ENCODE peak calls at places on chromosomes 11 and 22, in nine cellular contexts. One of them, this sample, is unnamed. For H3K4me1, the result is how much of the 10 kb centered on the place peaks cover.

GRCh38 chr11:134584706-134585445 is 172.8 kb upstream of the B3GAT1 start:
- DNase-seq in neural progenitor cell: no peak
- DNase-seq in prostate gland: no peak
- DNase-seq in stomach: no peak
- DNase-seq in heart right ventricle: no peak
- DNase-seq in uterus: no peak
- DNase-seq in PC-9: no peak
- DNase-seq in cardiac muscle cell: no peak
- DNase-seq in tibial nerve: peak
- DNase-seq in this sample: no peak

GRCh38 chr11:61919841-61920631 is 2.7 kb upstream of the RAB3IL1 start:
- DNase-seq in neural progenitor cell: no peak
- DNase-seq in prostate gland: no peak
- DNase-seq in stomach: no peak
- DNase-seq in heart right ventricle: no peak
- DNase-seq in uterus: no peak
- DNase-seq in PC-9: no peak
- DNase-seq in cardiac muscle cell: no peak
- DNase-seq in tibial nerve: no peak
- DNase-seq in this sample: no peak

GRCh38 chr11:120310875-120311274 is 14.2 kb upstream of the TLCD5 start:
- DNase-seq in neural progenitor cell: no peak
- DNase-seq in prostate gland: no peak
- DNase-seq in stomach: no peak
- DNase-seq in heart right ventricle: no peak
- DNase-seq in uterus: no peak
- DNase-seq in PC-9: no peak
- DNase-seq in cardiac muscle cell: peak
- DNase-seq in tibial nerve: no peak
- DNase-seq in this sample: no peak

GRCh38 chr11:61892085-61892370 is 683 bp upstream of the FADS3 start:
- DNase-seq in neural progenitor cell: no peak
- DNase-seq in prostate gland: no peak
- DNase-seq in stomach: no peak
- DNase-seq in heart right ventricle: no peak
- DNase-seq in uterus: no peak
- DNase-seq in PC-9: no peak
- DNase-seq in cardiac muscle cell: no peak
- DNase-seq in tibial nerve: no peak
- DNase-seq in this sample: no peak

GRCh38 chr22:29251981-29252978 is 15.5 kb downstream of the RHBDD3 start:
- DNase-seq in neural progenitor cell: no peak
- DNase-seq in prostate gland: no peak
- DNase-seq in stomach: peak
- DNase-seq in heart right ventricle: no peak
- DNase-seq in uterus: no peak
- DNase-seq in PC-9: no peak
- DNase-seq in cardiac muscle cell: no peak
- DNase-seq in tibial nerve: no peak
- DNase-seq in this sample: no peak

GRCh38 chr22:28180804-28181203 is 261.7 kb upstream of the PITPNB start:
- DNase-seq in neural progenitor cell: no peak
- DNase-seq in prostate gland: no peak
- DNase-seq in stomach: no peak
- DNase-seq in heart right ventricle: no peak
- DNase-seq in uterus: no peak
- DNase-seq in PC-9: no peak
- DNase-seq in cardiac muscle cell: no peak
- DNase-seq in tibial nerve: no peak
- DNase-seq in this sample: no peak

GRCh38 chr11:102309621-102310541 is 7.4 kb upstream of the BIRC3 start:
- DNase-seq in neural progenitor cell: peak
- DNase-seq in prostate gland: no peak
- DNase-seq in stomach: no peak
- DNase-seq in heart right ventricle: no peak
- DNase-seq in uterus: no peak
- DNase-seq in PC-9: no peak
- DNase-seq in cardiac muscle cell: no peak
- DNase-seq in tibial nerve: no peak
- DNase-seq in this sample: no peak

GRCh38 chr11:64519541-64519940 is 71.5 kb upstream of the SLC22A12 start:
- DNase-seq in neural progenitor cell: no peak
- DNase-seq in prostate gland: peak
- DNase-seq in stomach: no peak
- DNase-seq in heart right ventricle: no peak
- DNase-seq in uterus: no peak
- DNase-seq in PC-9: no peak
- DNase-seq in cardiac muscle cell: no peak
- DNase-seq in tibial nerve: no peak
- DNase-seq in this sample: no peak

GRCh38 chr11:125163431-125164011 is 1.0 kb upstream of the PKNOX2 start:
- DNase-seq in neural progenitor cell: peak
- DNase-seq in prostate gland: no peak
- DNase-seq in stomach: no peak
- DNase-seq in heart right ventricle: no peak
- DNase-seq in uterus: no peak
- DNase-seq in PC-9: no peak
- DNase-seq in cardiac muscle cell: no peak
- DNase-seq in tibial nerve: no peak
- DNase-seq in this sample: no peak

GRCh38 chr11:11179239-11179638 is 173.8 kb downstream of the CSNK2A3 start:
- DNase-seq in neural progenitor cell: no peak
- DNase-seq in prostate gland: peak
- DNase-seq in stomach: no peak
- DNase-seq in heart right ventricle: no peak
- DNase-seq in uterus: no peak
- DNase-seq in PC-9: no peak
- DNase-seq in cardiac muscle cell: no peak
- DNase-seq in tibial nerve: no peak
- DNase-seq in this sample: peak

GRCh38 chr11:19160839-19161238 is 40.9 kb downstream of the CSRP3 start:
- DNase-seq in neural progenitor cell: no peak
- DNase-seq in prostate gland: no peak
- DNase-seq in stomach: no peak
- DNase-seq in heart right ventricle: no peak
- DNase-seq in uterus: no peak
- DNase-seq in PC-9: no peak
- DNase-seq in cardiac muscle cell: peak
- DNase-seq in tibial nerve: no peak
- DNase-seq in this sample: no peak

GRCh38 chr11:64285885-64286800 is 495 bp downstream of the GPR137 start:
- DNase-seq in neural progenitor cell: peak
- DNase-seq in prostate gland: no peak
- DNase-seq in stomach: no peak
- DNase-seq in heart right ventricle: no peak
- DNase-seq in uterus: no peak
- DNase-seq in PC-9: peak
- DNase-seq in cardiac muscle cell: no peak
- DNase-seq in tibial nerve: no peak
- DNase-seq in this sample: no peak

GRCh38 chr11:6637871-6638270 is 17.7 kb downstream of the DCHS1 start:
- DNase-seq in neural progenitor cell: no peak
- DNase-seq in prostate gland: no peak
- DNase-seq in stomach: peak
- DNase-seq in heart right ventricle: no peak
- DNase-seq in uterus: peak
- DNase-seq in PC-9: peak
- DNase-seq in cardiac muscle cell: no peak
- DNase-seq in tibial nerve: no peak
- DNase-seq in this sample: no peak

GRCh38 chr11:41308286-41308685 is 151.2 kb downstream of the LRRC4C start:
- DNase-seq in neural progenitor cell: no peak
- DNase-seq in prostate gland: no peak
- DNase-seq in stomach: no peak
- DNase-seq in heart right ventricle: no peak
- DNase-seq in uterus: no peak
- DNase-seq in PC-9: no peak
- DNase-seq in cardiac muscle cell: no peak
- DNase-seq in tibial nerve: no peak
- DNase-seq in this sample: no peak

GRCh38 chr11:29063630-29064361 is 953.0 kb downstream of the KCNA4 start:
- DNase-seq in neural progenitor cell: no peak
- DNase-seq in prostate gland: no peak
- DNase-seq in stomach: no peak
- DNase-seq in heart right ventricle: no peak
- DNase-seq in uterus: no peak
- DNase-seq in PC-9: no peak
- DNase-seq in cardiac muscle cell: no peak
- DNase-seq in tibial nerve: no peak
- DNase-seq in this sample: no peak

GRCh38 chr11:65787649-65788622 is 1.1 kb downstream of the OVOL1 start:
- DNase-seq in neural progenitor cell: peak
- DNase-seq in prostate gland: no peak
- DNase-seq in stomach: peak
- DNase-seq in heart right ventricle: no peak
- DNase-seq in uterus: no peak
- DNase-seq in PC-9: no peak
- DNase-seq in cardiac muscle cell: peak
- DNase-seq in tibial nerve: no peak
- DNase-seq in this sample: no peak

GRCh38 chr22:17772249-17772962 is 1.9 kb downstream of the BID start:
- DNase-seq in neural progenitor cell: no peak
- DNase-seq in prostate gland: no peak
- DNase-seq in stomach: no peak
- DNase-seq in heart right ventricle: no peak
- DNase-seq in uterus: no peak
- DNase-seq in PC-9: peak
- DNase-seq in cardiac muscle cell: no peak
- DNase-seq in tibial nerve: no peak
- DNase-seq in this sample: no peak

DNA sequence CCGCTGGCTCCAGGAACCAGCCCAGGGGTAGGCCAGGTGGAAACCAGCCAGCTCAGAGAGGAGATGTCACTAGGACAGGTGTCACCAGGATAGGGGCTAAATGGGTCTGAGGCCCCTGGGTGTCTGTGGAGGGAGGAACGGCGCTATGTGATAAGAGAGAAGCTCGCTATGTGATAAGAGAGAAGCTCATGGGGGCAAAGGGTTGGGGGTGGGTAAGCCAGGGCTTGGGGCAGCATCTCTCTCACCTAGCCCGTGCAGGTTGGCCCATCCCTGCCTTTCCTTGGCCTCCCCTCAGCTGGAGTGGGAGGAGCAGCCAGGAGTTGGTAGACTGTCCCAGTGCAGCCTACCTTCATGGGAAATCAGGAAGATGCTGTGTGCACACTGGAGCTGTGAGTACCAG is 26.5 kb upstream of the SUSD2 start:
- DNase-seq in neural progenitor cell: no peak
- DNase-seq in prostate gland: no peak
- DNase-seq in stomach: no peak
- DNase-seq in heart right ventricle: no peak
- DNase-seq in uterus: no peak
- DNase-seq in PC-9: no peak
- DNase-seq in cardiac muscle cell: no peak
- DNase-seq in tibial nerve: no peak
- DNase-seq in this sample: no peak
- TF ChIP-seq CTCF in neural progenitor cell: no peak
- TF ChIP-seq CTCF in prostate gland: no peak
- TF ChIP-seq CTCF in stomach: no peak
- TF ChIP-seq CTCF in heart right ventricle: no peak
- TF ChIP-seq CTCF in uterus: no peak
- TF ChIP-seq CTCF in PC-9: no peak
- TF ChIP-seq CTCF in cardiac muscle cell: no peak
- TF ChIP-seq CTCF in tibial nerve: no peak
- TF ChIP-seq CTCF in this sample: no peak

GRCh38 chr11:38296211-38296776 is 1698.3 kb upstream of the RAG2 start:
- DNase-seq in neural progenitor cell: no peak
- DNase-seq in prostate gland: no peak
- DNase-seq in stomach: no peak
- DNase-seq in heart right ventricle: no peak
- DNase-seq in uterus: no peak
- DNase-seq in PC-9: no peak
- DNase-seq in cardiac muscle cell: no peak
- DNase-seq in tibial nerve: no peak
- DNase-seq in this sample: no peak

GRCh38 chr11:38302564-38302963 is 1704.5 kb upstream of the RAG2 start:
- DNase-seq in neural progenitor cell: no peak
- DNase-seq in prostate gland: no peak
- DNase-seq in stomach: no peak
- DNase-seq in heart right ventricle: no peak
- DNase-seq in uterus: no peak
- DNase-seq in PC-9: no peak
- DNase-seq in cardiac muscle cell: no peak
- DNase-seq in tibial nerve: no peak
- DNase-seq in this sample: no peak

GRCh38 chr11:38300570-38300969 is 1702.5 kb upstream of the RAG2 start:
- DNase-seq in neural progenitor cell: no peak
- DNase-seq in prostate gland: no peak
- DNase-seq in stomach: no peak
- DNase-seq in heart right ventricle: no peak
- DNase-seq in uterus: no peak
- DNase-seq in PC-9: no peak
- DNase-seq in cardiac muscle cell: no peak
- DNase-seq in tibial nerve: no peak
- DNase-seq in this sample: no peak

GRCh38 chr11:38297670-38298069 is 1699.6 kb upstream of the RAG2 start:
- DNase-seq in neural progenitor cell: no peak
- DNase-seq in prostate gland: no peak
- DNase-seq in stomach: no peak
- DNase-seq in heart right ventricle: no peak
- DNase-seq in uterus: no peak
- DNase-seq in PC-9: no peak
- DNase-seq in cardiac muscle cell: no peak
- DNase-seq in tibial nerve: no peak
- DNase-seq in this sample: no peak
- H3K4me1 ChIP-seq in neural progenitor cell: under half
- H3K4me1 ChIP-seq in prostate gland: under half
- H3K4me1 ChIP-seq in stomach: under half
- H3K4me1 ChIP-seq in heart right ventricle: under half
- H3K4me1 ChIP-seq in uterus: under half
- H3K4me1 ChIP-seq in PC-9: under half
- H3K4me1 ChIP-seq in cardiac muscle cell: under half
- H3K4me1 ChIP-seq in tibial nerve: under half
- H3K4me1 ChIP-seq in this sample: under half

DNA sequence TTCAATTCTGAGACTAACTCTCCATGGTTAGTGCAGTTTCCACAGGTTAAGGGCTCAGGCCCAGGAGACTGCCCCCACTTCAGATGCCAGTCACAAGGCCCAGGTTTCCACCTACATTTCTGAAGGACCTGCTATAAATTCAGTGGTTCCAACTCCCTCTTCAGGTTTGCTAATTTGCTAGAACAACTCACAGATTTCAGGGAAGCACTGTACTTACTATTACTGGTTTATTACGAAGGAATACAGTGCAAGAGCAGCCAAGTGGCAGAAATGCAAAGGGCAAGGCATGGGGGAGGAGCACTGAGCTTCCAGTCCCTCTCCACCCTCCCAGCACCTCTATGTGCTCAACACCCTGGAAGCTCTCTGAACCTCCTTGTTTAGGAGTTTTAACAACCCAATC is 39.3 kb upstream of the SPON1 start:
- DNase-seq in neural progenitor cell: no peak
- DNase-seq in prostate gland: no peak
- DNase-seq in stomach: no peak
- DNase-seq in heart right ventricle: no peak
- DNase-seq in uterus: no peak
- DNase-seq in PC-9: peak
- DNase-seq in cardiac muscle cell: no peak
- DNase-seq in tibial nerve: no peak
- DNase-seq in this sample: no peak
- TF ChIP-seq CTCF in neural progenitor cell: no peak
- TF ChIP-seq CTCF in prostate gland: no peak
- TF ChIP-seq CTCF in stomach: no peak
- TF ChIP-seq CTCF in heart right ventricle: no peak
- TF ChIP-seq CTCF in uterus: no peak
- TF ChIP-seq CTCF in PC-9: no peak
- TF ChIP-seq CTCF in cardiac muscle cell: no peak
- TF ChIP-seq CTCF in tibial nerve: no peak
- TF ChIP-seq CTCF in this sample: no peak

GRCh38 chr22:42959472-42960145 is 55.3 kb downstream of the PACSIN2 start:
- DNase-seq in neural progenitor cell: no peak
- DNase-seq in prostate gland: peak
- DNase-seq in stomach: peak
- DNase-seq in heart right ventricle: peak
- DNase-seq in uterus: no peak
- DNase-seq in PC-9: peak
- DNase-seq in cardiac muscle cell: peak
- DNase-seq in tibial nerve: peak
- DNase-seq in this sample: peak
- H3K4me1 ChIP-seq in neural progenitor cell: under half
- H3K4me1 ChIP-seq in prostate gland: under half
- H3K4me1 ChIP-seq in stomach: under half
- H3K4me1 ChIP-seq in heart right ventricle: half or more
- H3K4me1 ChIP-seq in uterus: under half
- H3K4me1 ChIP-seq in PC-9: half or more
- H3K4me1 ChIP-seq in cardiac muscle cell: half or more
- H3K4me1 ChIP-seq in tibial nerve: under half
- H3K4me1 ChIP-seq in this sample: under half